ENCODE peak calls at places on chromosomes 12 and 14, in nine cellular contexts. One of them, this sample, is unnamed.

GRCh38 chr14:50013198-50013918 is 103.0 kb downstream of the VCPKMT start:
- DNase-seq in activated CD8-positive, alpha-beta memory T cell treated with anti-CD3 and anti-CD28 coated beads for 4 hours: no peak
- DNase-seq in A549: no peak
- DNase-seq in stimulated activated CD4-positive, alpha-beta T cell treated with anti-CD3 and anti-CD28 coated beads, Interleukin-15, amount 100 ng/mL, for 1 hour: no peak
- DNase-seq in activated B cell treated with CpG ODN at 0.5 μM for 24 hours: no peak
- DNase-seq in naive thymus-derived CD8-positive, alpha-beta T cell: no peak
- DNase-seq in psoas muscle: no peak
- DNase-seq in heart right ventricle: no peak
- DNase-seq in ACHN: no peak
- DNase-seq in this sample: no peak

GRCh38 chr12:122963928-122964240 is 2.4 kb downstream of the ABCB9 start:
- DNase-seq in activated CD8-positive, alpha-beta memory T cell treated with anti-CD3 and anti-CD28 coated beads for 4 hours: no peak
- DNase-seq in A549: no peak
- DNase-seq in stimulated activated CD4-positive, alpha-beta T cell treated with anti-CD3 and anti-CD28 coated beads, Interleukin-15, amount 100 ng/mL, for 1 hour: no peak
- DNase-seq in activated B cell treated with CpG ODN at 0.5 μM for 24 hours: no peak
- DNase-seq in naive thymus-derived CD8-positive, alpha-beta T cell: no peak
- DNase-seq in psoas muscle: no peak
- DNase-seq in heart right ventricle: peak; percentile 37
- DNase-seq in ACHN: no peak
- DNase-seq in this sample: no peak

GRCh38 chr14:94113490-94113889 is 3.0 kb downstream of the IFI27 start:
- DNase-seq in activated CD8-positive, alpha-beta memory T cell treated with anti-CD3 and anti-CD28 coated beads for 4 hours: no peak
- DNase-seq in A549: no peak
- DNase-seq in stimulated activated CD4-positive, alpha-beta T cell treated with anti-CD3 and anti-CD28 coated beads, Interleukin-15, amount 100 ng/mL, for 1 hour: no peak
- DNase-seq in activated B cell treated with CpG ODN at 0.5 μM for 24 hours: no peak
- DNase-seq in naive thymus-derived CD8-positive, alpha-beta T cell: no peak
- DNase-seq in psoas muscle: no peak
- DNase-seq in heart right ventricle: peak; percentile 60
- DNase-seq in ACHN: no peak
- DNase-seq in this sample: peak; percentile 44

GRCh38 chr14:58572092-58572853 is 65.5 kb upstream of the DACT1 start:
- DNase-seq in activated CD8-positive, alpha-beta memory T cell treated with anti-CD3 and anti-CD28 coated beads for 4 hours: peak; percentile 2
- DNase-seq in A549: peak; percentile 11
- DNase-seq in stimulated activated CD4-positive, alpha-beta T cell treated with anti-CD3 and anti-CD28 coated beads, Interleukin-15, amount 100 ng/mL, for 1 hour: peak; percentile 3
- DNase-seq in activated B cell treated with CpG ODN at 0.5 μM for 24 hours: no peak
- DNase-seq in naive thymus-derived CD8-positive, alpha-beta T cell: peak; percentile 14
- DNase-seq in psoas muscle: no peak
- DNase-seq in heart right ventricle: no peak
- DNase-seq in ACHN: peak; percentile 8
- DNase-seq in this sample: no peak

GRCh38 chr14:76808990-76809389 is 3.7 kb downstream of the ANGEL1 start:
- DNase-seq in activated CD8-positive, alpha-beta memory T cell treated with anti-CD3 and anti-CD28 coated beads for 4 hours: no peak
- DNase-seq in A549: no peak
- DNase-seq in stimulated activated CD4-positive, alpha-beta T cell treated with anti-CD3 and anti-CD28 coated beads, Interleukin-15, amount 100 ng/mL, for 1 hour: no peak
- DNase-seq in activated B cell treated with CpG ODN at 0.5 μM for 24 hours: no peak
- DNase-seq in naive thymus-derived CD8-positive, alpha-beta T cell: no peak
- DNase-seq in psoas muscle: no peak
- DNase-seq in heart right ventricle: no peak
- DNase-seq in ACHN: no peak
- DNase-seq in this sample: no peak

GRCh38 chr12:32126720-32127119 is 20.1 kb downstream of the BICD1 start:
- DNase-seq in activated CD8-positive, alpha-beta memory T cell treated with anti-CD3 and anti-CD28 coated beads for 4 hours: no peak
- DNase-seq in A549: no peak
- DNase-seq in stimulated activated CD4-positive, alpha-beta T cell treated with anti-CD3 and anti-CD28 coated beads, Interleukin-15, amount 100 ng/mL, for 1 hour: no peak
- DNase-seq in activated B cell treated with CpG ODN at 0.5 μM for 24 hours: no peak
- DNase-seq in naive thymus-derived CD8-positive, alpha-beta T cell: no peak
- DNase-seq in psoas muscle: no peak
- DNase-seq in heart right ventricle: no peak
- DNase-seq in ACHN: peak; percentile 73
- DNase-seq in this sample: no peak

GRCh38 chr14:23362200-23362599 is 2.8 kb downstream of the EFS start:
- DNase-seq in activated CD8-positive, alpha-beta memory T cell treated with anti-CD3 and anti-CD28 coated beads for 4 hours: no peak
- DNase-seq in A549: no peak
- DNase-seq in stimulated activated CD4-positive, alpha-beta T cell treated with anti-CD3 and anti-CD28 coated beads, Interleukin-15, amount 100 ng/mL, for 1 hour: no peak
- DNase-seq in activated B cell treated with CpG ODN at 0.5 μM for 24 hours: no peak
- DNase-seq in naive thymus-derived CD8-positive, alpha-beta T cell: no peak
- DNase-seq in psoas muscle: no peak
- DNase-seq in heart right ventricle: no peak
- DNase-seq in ACHN: peak; percentile 14
- DNase-seq in this sample: no peak

GRCh38 chr14:37411079-37411735 is 183.8 kb downstream of the FOXA1 start:
- DNase-seq in activated CD8-positive, alpha-beta memory T cell treated with anti-CD3 and anti-CD28 coated beads for 4 hours: no peak
- DNase-seq in A549: no peak
- DNase-seq in stimulated activated CD4-positive, alpha-beta T cell treated with anti-CD3 and anti-CD28 coated beads, Interleukin-15, amount 100 ng/mL, for 1 hour: no peak
- DNase-seq in activated B cell treated with CpG ODN at 0.5 μM for 24 hours: no peak
- DNase-seq in naive thymus-derived CD8-positive, alpha-beta T cell: no peak
- DNase-seq in psoas muscle: no peak
- DNase-seq in heart right ventricle: no peak
- DNase-seq in ACHN: no peak
- DNase-seq in this sample: no peak

GRCh38 chr14:85531594-85532391 is 1.8 kb downstream of the FLRT2 start:
- DNase-seq in activated CD8-positive, alpha-beta memory T cell treated with anti-CD3 and anti-CD28 coated beads for 4 hours: no peak
- DNase-seq in A549: peak; percentile 32
- DNase-seq in stimulated activated CD4-positive, alpha-beta T cell treated with anti-CD3 and anti-CD28 coated beads, Interleukin-15, amount 100 ng/mL, for 1 hour: no peak
- DNase-seq in activated B cell treated with CpG ODN at 0.5 μM for 24 hours: no peak
- DNase-seq in naive thymus-derived CD8-positive, alpha-beta T cell: no peak
- DNase-seq in psoas muscle: peak; percentile 63
- DNase-seq in heart right ventricle: peak; percentile 52
- DNase-seq in ACHN: no peak
- DNase-seq in this sample: peak; percentile 76